ENCODE peak calls at places on chromosomes 11 and 22, in five cellular contexts. O is Kasumi-1; V is neural progenitor cell; P is activated naive CD4-positive, alpha-beta T cell treated with anti-CD3 and anti-CD28 coated beads, Interleukin-2, amount 10 ng/mL, durations not matched to agents 7 days and 5 days; G is WERI-Rb-1. I is an unnamed sample.

GRCh38 chr22:40484906-40485660 is 114.7 kb downstream of the SGSM3 start:
- DNase-seq in O (no peak), V (no peak), P (no peak), G (peak; percentile 46), I (no peak)

GRCh38 chr11:111427471-111427912 is 48.4 kb upstream of the POU2AF1 start:
- DNase-seq in O (no peak), V (no peak), P (no peak), G (no peak), I (no peak)

GRCh38 chr22:48758021-48758561 is 1069.6 kb downstream of the BRD1 start:
- DNase-seq in O (no peak), V (no peak), P (no peak), G (no peak), I (peak; percentile 3)

GRCh38 chr11:111359223-111360149 is 19.6 kb downstream of the POU2AF1 start:
- DNase-seq in O (no peak), V (no peak), P (no peak), G (no peak), I (no peak)

GRCh38 chr11:116828632-116829524 is 829 bp upstream of the APOC3 start:
- DNase-seq in O (no peak), V (no peak), P (no peak), G (no peak), I (no peak)

GRCh38 chr22:49184736-49185135 is 642.9 kb downstream of the BRD1 start:
- DNase-seq in O (no peak), V (no peak), P (no peak), G (no peak), I (no peak)

GRCh38 chr11:120511116-120511803 is at the start of gene GRIK4:
- DNase-seq in O (peak; percentile 71), V (peak; percentile 94), P (peak; percentile 79), G (peak; percentile 89), I (peak; percentile 86)

GRCh38 chr11:114569781-114570180 is 10.1 kb upstream of the NXPE1 start:
- DNase-seq in O (no peak), V (no peak), P (no peak), G (no peak), I (peak; percentile 39)

GRCh38 chr11:65224939-65225283 is 36.9 kb upstream of the POLA2 start:
- DNase-seq in O (no peak), V (peak; percentile 43), P (no peak), G (peak; percentile 89), I (peak; percentile 71)

GRCh38 chr22:23896166-23896522 is 2.0 kb downstream of the MIF start:
- DNase-seq in O (no peak), V (no peak), P (no peak), G (no peak), I (no peak)

GRCh38 chr22:31969789-31970489 is 25.6 kb downstream of the YWHAH start:
- DNase-seq in O (peak; percentile 51), V (peak; percentile 88), P (peak; percentile 73), G (peak; percentile 84), I (peak; percentile 89)

GRCh38 chr11:126433989-126434949 is 78.8 kb downstream of the ST3GAL4 start:
- DNase-seq in O (no peak), V (no peak), P (no peak), G (no peak), I (peak; percentile 55)

GRCh38 chr22:36328635-36329216 is 59.0 kb downstream of the MYH9 start:
- DNase-seq in O (no peak), V (no peak), P (no peak), G (no peak), I (peak; percentile 42)

GRCh38 chr11:47388697-47389576 is 10.6 kb upstream of the SPI1 start:
- DNase-seq in O (no peak), V (no peak), P (no peak), G (no peak), I (no peak)

GRCh38 chr22:27459955-27460354 is 341.6 kb downstream of the MN1 start:
- DNase-seq in O (no peak), V (no peak), P (no peak), G (no peak), I (no peak)

GRCh38 chr11:11841121-11841604 is 609 bp upstream of the USP47 start:
- DNase-seq in O (peak; percentile 60), V (peak; percentile 44), P (no peak), G (peak; percentile 55), I (no peak)

GRCh38 chr11:33893711-33894401 is 2.0 kb upstream of the LMO2 start:
- DNase-seq in O (peak; percentile 98), V (no peak), P (peak; percentile 75), G (peak; percentile 35), I (no peak)

GRCh38 chr11:102664001-102664752 is 39.0 kb upstream of the MMP20 start:
- DNase-seq in O (peak; percentile 29), V (peak; percentile 20), P (peak; percentile 32), G (peak; percentile 16), I (no peak)

GRCh38 chr22:21696115-21696514 is 30.3 kb downstream of the PPIL2 start:
- DNase-seq in O (no peak), V (no peak), P (no peak), G (no peak), I (no peak)

GRCh38 chr11:134758342-134758931 is 346.4 kb upstream of the B3GAT1 start:
- DNase-seq in O (no peak), V (no peak), P (no peak), G (no peak), I (no peak)

GRCh38 chr22:36141481-36141880 is 19.1 kb downstream of the APOL3 start:
- DNase-seq in O (no peak), V (no peak), P (no peak), G (no peak), I (no peak)

I was measured in ELF-1.